ENCODE peak calls at places on chromosomes 4 and X, in five cellular contexts. F, C, I, L and G are unnamed samples.

GRCh38 chrX:5474282-5474681 is 754.4 kb downstream of the NLGN4X start:
- DNase-seq in F (no peak), C (no peak), I (no peak), L (no peak), G (no peak)

GRCh38 chr4:143406523-143406922 is 69.8 kb downstream of the GAB1 start:
- DNase-seq in F (peak; percentile 59), C (peak; percentile 11), I (no peak), L (peak; percentile 54), G (no peak)

GRCh38 chr4:20127626-20128025 is 124.1 kb upstream of the SLIT2 start:
- DNase-seq in F (no peak), C (no peak), I (no peak), L (no peak), G (no peak)

GRCh38 chr4:79588679-79589078 is 180.7 kb upstream of the GK2 start:
- DNase-seq in F (no peak), C (peak; percentile 9), I (no peak), L (no peak), G (no peak)

GRCh38 chr4:8278009-8278395 is 8.4 kb downstream of the HTRA3 start:
- DNase-seq in F (no peak), C (peak; percentile 14), I (no peak), L (no peak), G (no peak)

GRCh38 chr4:152451496-152451895 is 84.4 kb downstream of the FBXW7 start:
- DNase-seq in F (no peak), C (no peak), I (no peak), L (no peak), G (no peak)

GRCh38 chr4:153083447-153083921 is 120.8 kb upstream of the TRIM2 start:
- DNase-seq in F (peak; percentile 52), C (peak; percentile 76), I (peak; percentile 74), L (peak; percentile 83), G (peak; percentile 66)

GRCh38 chr4:5863461-5864113 is 29.3 kb downstream of the CRMP1 start:
- DNase-seq in F (peak; percentile 83), C (peak; percentile 86), I (no peak), L (peak; percentile 86), G (no peak)

GRCh38 chr4:10074767-10075105 is 41.9 kb downstream of the WDR1 start:
- DNase-seq in F (no peak), C (peak; percentile 75), I (no peak), L (peak; percentile 68), G (peak; percentile 28)
- TF ChIP-seq CTCF in F (peak; percentile 68), C (peak; percentile 84), I (no peak), L (peak; percentile 39), G (peak; percentile 26)

DNA sequence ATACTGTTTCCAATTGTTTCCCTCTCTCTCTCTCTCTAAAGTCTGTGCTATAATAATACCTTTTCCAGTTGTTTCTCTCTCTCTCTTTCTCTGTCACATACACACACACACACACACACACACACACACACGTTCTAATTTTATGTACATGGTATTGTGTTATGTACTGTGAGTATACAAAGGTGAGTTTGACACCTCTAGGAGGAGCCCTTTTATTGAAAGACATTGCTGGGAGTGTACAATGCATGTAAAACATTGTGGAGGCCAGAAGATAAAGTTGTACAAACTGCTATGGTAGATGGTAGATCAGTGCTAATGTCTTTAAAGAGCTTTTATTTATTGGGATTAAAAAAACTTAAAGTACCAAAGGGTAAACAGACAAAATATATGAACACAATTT is 53.6 kb downstream of the BLTP1 start:
- DNase-seq in F (no peak), C (no peak), I (no peak), L (peak; percentile 7), G (no peak)
- TF ChIP-seq CTCF in F (peak; percentile 19), C (no peak), I (no peak), L (peak; percentile 19), G (no peak)

GRCh38 chrX:15673970-15674369 is 9.4 kb upstream of the CLTRN start:
- DNase-seq in F (no peak), C (no peak), I (no peak), L (no peak), G (no peak)
- TF ChIP-seq CTCF in F (no peak), C (no peak), I (no peak), L (no peak), G (no peak)

GRCh38 chr4:121182296-121182695 is 18.2 kb upstream of the TNIP3 start:
- DNase-seq in F (no peak), C (peak; percentile 2), I (peak; percentile 12), L (no peak), G (no peak)

GRCh38 chr4:121183359-121183758 is 19.2 kb upstream of the TNIP3 start:
- DNase-seq in F (no peak), C (no peak), I (no peak), L (no peak), G (no peak)

GRCh38 chr4:121180558-121180957 is 16.4 kb upstream of the TNIP3 start:
- DNase-seq in F (no peak), C (no peak), I (no peak), L (no peak), G (no peak)

GRCh38 chr4:121177238-121178137 is 13.4 kb upstream of the TNIP3 start:
- DNase-seq in F (no peak), C (no peak), I (no peak), L (no peak), G (no peak)

GRCh38 chr4:121181493-121181892 is 17.4 kb upstream of the TNIP3 start:
- DNase-seq in F (no peak), C (no peak), I (no peak), L (no peak), G (no peak)
- TF ChIP-seq CTCF in F (no peak), C (no peak), I (no peak), L (no peak), G (no peak)

GRCh38 chr4:113730467-113731216 is 30.9 kb downstream of the CAMK2D start:
- DNase-seq in F (no peak), C (no peak), I (no peak), L (no peak), G (no peak)
- TF ChIP-seq CTCF in F (no peak), C (no peak), I (no peak), L (no peak), G (no peak)